ENCODE peak calls at places on chromosomes 12 and 14, in four cellular contexts. F is GM12891, Q is GM12878, T is K562. L is an unnamed sample.

GRCh38 chr12:47944685-47945340 is 18.6 kb upstream of the TMEM106C start:
- DNase-seq in F (no peak), Q (no peak), T (no peak), L (no peak)

GRCh38 chr12:11876301-11876700 is 194.4 kb upstream of the BCL2L14 start:
- DNase-seq in F (no peak), Q (no peak), T (no peak), L (no peak)

GRCh38 chr12:27969901-27970390 is 2.6 kb downstream of the PTHLH start:
- DNase-seq in F (peak), Q (peak), T (peak), L (no peak)

GRCh38 chr14:31745741-31746140 is 184.5 kb downstream of the NUBPL start:
- DNase-seq in F (no peak), Q (no peak), T (peak), L (no peak)

GRCh38 chr12:108634225-108634795 is 616 bp upstream of the SELPLG start:
- DNase-seq in F (no peak), Q (no peak), T (peak), L (peak)

GRCh38 chr12:74984631-74985030 is 225.0 kb downstream of the KCNC2 start:
- DNase-seq in F (no peak), Q (no peak), T (no peak), L (no peak)

GRCh38 chr12:32533971-32534590 is 134.7 kb downstream of the FGD4 start:
- DNase-seq in F (no peak), Q (no peak), T (no peak), L (no peak)

GRCh38 chr12:90938451-90938850 is 16.5 kb downstream of the CCER1 start:
- DNase-seq in F (no peak), Q (no peak), T (no peak), L (no peak)

GRCh38 chr12:3190101-3190500 is 112.9 kb downstream of the TSPAN9 start:
- DNase-seq in F (no peak), Q (no peak), T (no peak), L (no peak)

GRCh38 chr12:123478762-123479161 is 20.8 kb downstream of the SNRNP35 start:
- DNase-seq in F (no peak), Q (no peak), T (no peak), L (no peak)

GRCh38 chr14:90715495-90715894 is 100.7 kb downstream of the TTC7B start:
- DNase-seq in F (no peak), Q (no peak), T (no peak), L (no peak)

GRCh38 chr14:90714811-90715210 is 101.4 kb downstream of the TTC7B start:
- DNase-seq in F (no peak), Q (no peak), T (no peak), L (no peak)

GRCh38 chr14:90717916-90718315 is 98.3 kb downstream of the TTC7B start:
- DNase-seq in F (no peak), Q (no peak), T (no peak), L (no peak)

GRCh38 chr14:90720336-90720735 is 95.9 kb downstream of the TTC7B start:
- DNase-seq in F (no peak), Q (no peak), T (peak), L (no peak)

GRCh38 chr14:90715993-90716392 is 100.2 kb downstream of the TTC7B start:
- DNase-seq in F (no peak), Q (no peak), T (no peak), L (no peak)
- TF ChIP-seq SPI1 in F (no peak), Q (no peak), T (no peak), L (no peak)

DNA sequence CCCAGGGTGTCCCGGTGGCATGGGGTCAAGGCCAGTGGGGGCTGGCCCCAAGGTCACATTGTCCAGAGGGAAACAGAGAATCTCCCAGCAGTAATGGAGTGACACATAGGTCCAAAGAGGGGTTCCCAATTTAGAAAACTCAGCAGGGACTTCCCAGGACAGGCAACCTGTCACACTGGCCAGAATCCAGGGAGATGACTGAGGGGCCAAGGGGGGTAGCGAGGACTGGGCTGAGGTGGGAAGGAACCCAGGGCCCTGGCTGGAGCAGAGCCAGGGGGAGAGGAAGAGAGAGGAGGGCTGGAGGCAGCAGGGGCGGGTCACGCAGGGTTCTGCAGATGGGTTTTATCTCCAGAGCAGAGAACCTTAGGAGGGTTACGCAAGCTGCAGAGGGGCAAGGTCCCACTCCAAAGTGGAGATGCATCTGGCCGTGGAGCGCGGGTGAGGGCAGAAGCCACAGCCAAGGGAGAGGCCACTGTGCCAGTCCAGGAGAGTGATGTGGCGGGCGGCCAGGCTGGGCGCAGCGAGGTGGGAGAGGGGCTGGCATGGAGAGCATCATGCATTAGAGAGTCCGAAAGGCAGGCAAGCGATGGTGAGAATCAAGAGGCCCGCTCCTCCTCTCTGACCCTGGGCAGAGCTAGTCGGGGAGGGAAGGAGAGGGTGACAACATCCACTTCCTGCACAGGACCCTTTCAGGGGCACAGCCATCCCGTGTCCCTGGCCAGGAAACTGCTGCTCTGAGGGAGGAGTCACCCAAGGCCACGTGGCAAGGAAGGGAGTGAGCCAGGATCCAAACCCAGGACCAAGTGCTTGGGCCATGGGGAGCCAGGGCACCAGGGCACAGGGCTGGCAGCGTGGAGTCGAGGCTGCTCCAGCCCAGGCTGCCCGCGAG is 29.0 kb downstream of the NCOR2 start:
- DNase-seq in F (no peak), Q (no peak), T (no peak), L (peak)
- TF ChIP-seq SPI1 in F (no peak), Q (no peak), T (no peak), L (no peak)

DNA sequence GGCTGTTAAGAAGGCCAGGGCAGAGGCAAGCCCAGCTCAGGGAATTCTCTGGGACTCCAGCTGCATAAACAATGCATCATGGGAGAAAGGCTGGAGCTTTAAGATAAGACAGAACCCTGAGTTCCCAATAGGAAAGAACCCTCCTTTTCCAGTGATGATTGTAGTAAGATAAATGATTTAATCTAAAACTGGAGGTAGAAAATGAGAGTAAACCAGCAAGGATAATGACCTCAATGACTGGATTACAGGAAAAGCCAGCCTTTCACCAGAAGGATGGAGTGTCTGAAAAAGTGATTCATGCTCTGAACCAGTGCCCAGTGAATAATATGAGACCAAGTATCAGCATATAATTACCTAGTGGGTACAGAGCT is 45.9 kb downstream of the ITPR2 start:
- DNase-seq in F (no peak), Q (no peak), T (no peak), L (no peak)
- TF ChIP-seq SPI1 in F (no peak), Q (no peak), T (no peak), L (no peak)

DNA sequence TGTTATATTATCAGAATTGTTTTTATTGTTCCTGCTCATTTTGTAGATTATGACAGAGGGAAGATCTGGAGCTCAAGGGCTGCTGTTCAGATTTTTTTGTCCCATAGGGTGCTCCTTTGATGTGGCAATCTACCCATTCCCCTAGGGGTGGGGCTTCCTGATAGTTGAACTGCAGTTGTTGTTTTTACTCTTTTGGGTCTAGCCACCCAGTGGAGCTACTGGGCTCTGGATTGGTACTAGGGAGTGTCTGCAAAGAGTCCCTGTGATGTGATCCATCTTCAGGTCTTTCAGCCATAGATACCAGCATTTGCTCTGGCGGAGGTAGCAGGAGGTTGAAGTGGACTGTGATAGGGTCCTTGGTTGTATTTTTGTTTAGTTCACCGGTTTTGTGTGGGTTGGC is 57.9 kb upstream of the SLCO1B1 start:
- DNase-seq in F (no peak), Q (no peak), T (no peak), L (no peak)
- TF ChIP-seq SPI1 in F (no peak), Q (no peak), T (no peak), L (no peak)

GRCh38 chr14:55139696-55140509 is 10.9 kb downstream of the LGALS3 start:
- DNase-seq in F (no peak), Q (no peak), T (no peak), L (no peak)

GRCh38 chr14:55136868-55137785 is 8.1 kb downstream of the LGALS3 start:
- DNase-seq in F (no peak), Q (no peak), T (no peak), L (no peak)

GRCh38 chr14:55139152-55139551 is 10.1 kb downstream of the LGALS3 start:
- DNase-seq in F (no peak), Q (no peak), T (no peak), L (no peak)

GRCh38 chr14:55136241-55136640 is 7.2 kb downstream of the LGALS3 start:
- DNase-seq in F (no peak), Q (no peak), T (no peak), L (no peak)

GRCh38 chr14:55138091-55138490 is 9.0 kb downstream of the LGALS3 start:
- DNase-seq in F (no peak), Q (no peak), T (no peak), L (no peak)
- TF ChIP-seq SPI1 in F (no peak), Q (no peak), T (no peak), L (no peak)

GRCh38 chr12:63010698-63011097 is 75.7 kb upstream of the PPM1H start:
- DNase-seq in F (no peak), Q (no peak), T (no peak), L (no peak)
- TF ChIP-seq SPI1 in F (no peak), Q (no peak), T (no peak), L (no peak)

DNA sequence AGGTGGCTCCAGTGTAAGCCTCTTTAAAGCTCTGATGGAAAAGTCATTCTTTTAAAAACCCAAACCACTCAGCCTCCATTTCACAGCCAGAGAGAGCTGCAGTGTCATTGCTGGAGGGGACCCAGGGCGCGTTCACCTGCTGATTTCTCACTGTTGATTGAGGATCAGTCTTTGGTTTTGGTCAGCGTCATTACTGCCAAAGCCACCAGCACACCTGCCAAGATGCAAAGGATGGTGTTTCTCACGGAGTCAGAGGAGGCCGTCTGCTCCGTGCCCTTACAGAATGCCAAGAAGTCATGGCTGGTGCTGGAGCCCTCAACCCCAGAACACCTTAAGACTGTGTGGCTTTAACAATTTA is 32.8 kb upstream of the BATF start:
- DNase-seq in F (no peak), Q (no peak), T (no peak), L (no peak)
- TF ChIP-seq SPI1 in F (no peak), Q (no peak), T (no peak), L (no peak)

GRCh38 chr14:101359221-101360044 is 201.9 kb upstream of the DIO3 start:
- DNase-seq in F (no peak), Q (no peak), T (no peak), L (no peak)

GRCh38 chr14:101362529-101363260 is 198.6 kb upstream of the DIO3 start:
- DNase-seq in F (no peak), Q (no peak), T (no peak), L (no peak)

GRCh38 chr14:101361451-101362433 is 199.6 kb upstream of the DIO3 start:
- DNase-seq in F (no peak), Q (no peak), T (peak), L (no peak)

GRCh38 chr14:101360045-101360931 is 201.0 kb upstream of the DIO3 start:
- DNase-seq in F (no peak), Q (no peak), T (peak), L (no peak)

GRCh38 chr14:101361044-101361443 is 200.3 kb upstream of the DIO3 start:
- DNase-seq in F (no peak), Q (no peak), T (no peak), L (peak)
- TF ChIP-seq SPI1 in F (peak), Q (no peak), T (no peak), L (peak)

GRCh38 chr12:82009524-82009923 is 250.4 kb upstream of the PPFIA2 start:
- DNase-seq in F (no peak), Q (no peak), T (no peak), L (no peak)
- TF ChIP-seq SPI1 in F (no peak), Q (no peak), T (no peak), L (no peak)